ENCODE peak calls at places on chromosomes 4 and X, in seven cellular contexts. K is Calu3, S is GM20000, V is A673, A is IMR-90, C is cardiac muscle cell, F is endodermal cell. P is an unnamed sample.

GRCh38 chr4:17029964-17030363 is 131.5 kb upstream of the LDB2 start:
- DNase-seq in K (no peak), S (no peak), V (no peak), A (no peak), C (no peak), F (no peak), P (no peak)

GRCh38 chr4:76836860-76837564 is 60.9 kb downstream of the SOWAHB start:
- DNase-seq in K (no peak), S (no peak), V (no peak), A (no peak), C (no peak), F (no peak), P (no peak)

GRCh38 chrX:22060952-22061351 is 28.8 kb downstream of the PHEX start:
- DNase-seq in K (no peak), S (no peak), V (no peak), A (no peak), C (peak; percentile 15), F (no peak), P (no peak)

GRCh38 chr4:472881-473574 is 25.9 kb downstream of the ZNF721 start:
- DNase-seq in K (no peak), S (no peak), V (peak; percentile 40), A (peak; percentile 0), C (peak; percentile 15), F (no peak), P (no peak)

GRCh38 chrX:20059467-20060128 is 57.1 kb downstream of the MAP7D2 start:
- DNase-seq in K (peak; percentile 25), S (no peak), V (peak; percentile 32), A (no peak), C (no peak), F (no peak), P (no peak)

GRCh38 chr4:112003508-112003907 is 141.7 kb upstream of the FAM241A start:
- DNase-seq in K (no peak), S (no peak), V (no peak), A (no peak), C (no peak), F (no peak), P (no peak)

GRCh38 chr4:20185103-20185502 is 66.6 kb upstream of the SLIT2 start:
- DNase-seq in K (no peak), S (no peak), V (no peak), A (no peak), C (no peak), F (no peak), P (no peak)

GRCh38 chrX:97234471-97235097 is 350.9 kb downstream of the RPA4 start:
- DNase-seq in K (no peak), S (peak; percentile 32), V (no peak), A (no peak), C (no peak), F (no peak), P (peak; percentile 45)

GRCh38 chrX:57595381-57595811 is 3.6 kb downstream of the ZXDB start:
- DNase-seq in K (no peak), S (no peak), V (peak; percentile 24), A (peak; percentile 85), C (peak; percentile 83), F (no peak), P (no peak)

GRCh38 chrX:95762716-95763115 is 921.9 kb upstream of the DIAPH2 start:
- DNase-seq in K (no peak), S (no peak), V (peak; percentile 63), A (no peak), C (no peak), F (no peak), P (no peak)

GRCh38 chr4:94995684-94996394 is 238.1 kb downstream of the BMPR1B start:
- DNase-seq in K (no peak), S (no peak), V (peak; percentile 54), A (peak; percentile 29), C (peak; percentile 8), F (peak; percentile 81), P (no peak)

GRCh38 chr4:78057600-78058560 is 757 bp downstream of the FRAS1 start:
- DNase-seq in K (peak; percentile 39), S (peak; percentile 51), V (peak; percentile 17), A (peak; percentile 13), C (peak; percentile 55), F (peak; percentile 79), P (peak; percentile 49)

GRCh38 chr4:78058591-78059523 is 1.7 kb downstream of the FRAS1 start:
- DNase-seq in K (peak; percentile 52), S (peak; percentile 36), V (peak; percentile 35), A (no peak), C (peak; percentile 60), F (peak; percentile 91), P (peak; percentile 43)

GRCh38 chr4:78059524-78059889 is 2.4 kb downstream of the FRAS1 start:
- DNase-seq in K (peak; percentile 69), S (peak; percentile 59), V (peak; percentile 63), A (peak; percentile 45), C (peak; percentile 92), F (peak; percentile 88), P (peak; percentile 60)

GRCh38 chr4:78057135-78057599 is at the start of gene FRAS1:
- DNase-seq in K (peak; percentile 41), S (peak; percentile 27), V (peak; percentile 17), A (no peak), C (peak; percentile 53), F (peak; percentile 87), P (peak; percentile 29)

DNA sequence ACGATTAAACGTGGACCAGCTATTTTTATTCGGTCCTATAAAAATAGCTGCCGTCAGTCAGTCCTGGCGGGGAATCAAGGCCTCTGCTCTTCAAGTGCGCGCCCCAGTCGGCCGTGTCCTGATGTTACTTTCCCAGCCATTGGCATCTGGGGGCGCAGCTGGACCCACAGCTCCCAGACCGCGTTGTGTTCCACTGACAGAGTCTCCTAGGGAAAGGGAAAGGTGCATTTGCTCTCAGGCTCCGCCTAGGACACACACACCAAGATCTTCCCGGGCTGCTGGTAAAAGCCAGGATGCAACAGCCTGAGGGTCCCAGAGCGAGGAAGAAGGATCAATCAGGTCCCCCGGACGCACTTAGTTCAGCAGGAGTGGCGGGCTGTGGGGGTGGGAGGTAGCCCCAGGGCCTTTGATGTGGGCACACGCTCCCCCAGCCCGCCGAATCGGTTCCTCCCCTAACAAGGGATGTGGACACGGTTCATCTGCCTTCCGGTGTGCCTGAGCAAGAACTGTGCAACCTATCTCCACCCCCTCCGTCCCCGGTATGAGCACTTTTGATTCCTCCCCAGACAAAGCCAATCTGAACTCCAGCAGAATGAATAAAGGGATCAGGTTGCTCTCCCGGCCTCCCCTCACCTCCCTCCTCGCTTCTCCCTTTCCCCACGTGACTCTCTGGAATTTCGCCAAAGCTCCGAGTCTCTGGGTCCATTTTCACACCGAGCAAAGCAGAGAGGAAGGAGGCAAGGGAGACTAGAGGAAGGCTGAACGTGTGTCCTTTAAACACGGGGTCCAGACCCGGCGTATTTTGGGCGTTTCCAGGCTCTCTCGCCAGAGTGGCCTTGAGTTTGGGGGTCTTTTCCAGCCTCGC is 626 bp upstream of the FRAS1 start:
- DNase-seq in K (peak; percentile 74), S (peak; percentile 65), V (peak; percentile 72), A (peak; percentile 24), C (peak; percentile 90), F (peak; percentile 94), P (peak; percentile 65)
- TF ChIP-seq CTCF in K (no peak), S (no peak), V (no peak), A (no peak), C (peak; percentile 20), F (peak; percentile 57), P (no peak)

GRCh38 chr4:172547724-172548123 is 620.9 kb upstream of the GALNT7 start:
- DNase-seq in K (no peak), S (no peak), V (peak; percentile 13), A (no peak), C (no peak), F (no peak), P (no peak)

GRCh38 chr4:172546782-172547181 is 621.8 kb upstream of the GALNT7 start:
- DNase-seq in K (no peak), S (no peak), V (no peak), A (no peak), C (no peak), F (no peak), P (no peak)

DNA sequence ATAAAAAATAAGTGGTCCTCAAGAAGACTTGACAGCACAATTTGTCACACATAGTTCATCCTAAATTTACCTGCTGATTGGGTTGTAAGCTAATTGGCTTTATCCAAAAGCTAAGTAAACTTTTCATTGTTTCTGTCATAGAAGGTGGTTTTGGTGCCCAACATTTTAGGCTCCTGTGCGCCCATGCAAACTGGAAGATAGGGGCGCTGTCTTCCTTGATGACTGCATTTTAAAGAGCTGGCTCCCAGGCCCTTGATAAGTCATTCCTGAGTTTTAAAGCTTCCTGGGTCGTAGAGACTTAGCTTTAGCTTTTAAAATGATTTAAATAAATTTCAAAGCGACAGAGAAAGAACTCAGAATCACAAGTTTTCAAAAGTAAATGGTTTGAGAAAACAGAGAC is 625.4 kb upstream of the GALNT7 start:
- DNase-seq in K (no peak), S (no peak), V (no peak), A (no peak), C (no peak), F (no peak), P (no peak)
- TF ChIP-seq CTCF in K (no peak), S (no peak), V (peak; percentile 32), A (no peak), C (no peak), F (peak; percentile 73), P (no peak)

DNA sequence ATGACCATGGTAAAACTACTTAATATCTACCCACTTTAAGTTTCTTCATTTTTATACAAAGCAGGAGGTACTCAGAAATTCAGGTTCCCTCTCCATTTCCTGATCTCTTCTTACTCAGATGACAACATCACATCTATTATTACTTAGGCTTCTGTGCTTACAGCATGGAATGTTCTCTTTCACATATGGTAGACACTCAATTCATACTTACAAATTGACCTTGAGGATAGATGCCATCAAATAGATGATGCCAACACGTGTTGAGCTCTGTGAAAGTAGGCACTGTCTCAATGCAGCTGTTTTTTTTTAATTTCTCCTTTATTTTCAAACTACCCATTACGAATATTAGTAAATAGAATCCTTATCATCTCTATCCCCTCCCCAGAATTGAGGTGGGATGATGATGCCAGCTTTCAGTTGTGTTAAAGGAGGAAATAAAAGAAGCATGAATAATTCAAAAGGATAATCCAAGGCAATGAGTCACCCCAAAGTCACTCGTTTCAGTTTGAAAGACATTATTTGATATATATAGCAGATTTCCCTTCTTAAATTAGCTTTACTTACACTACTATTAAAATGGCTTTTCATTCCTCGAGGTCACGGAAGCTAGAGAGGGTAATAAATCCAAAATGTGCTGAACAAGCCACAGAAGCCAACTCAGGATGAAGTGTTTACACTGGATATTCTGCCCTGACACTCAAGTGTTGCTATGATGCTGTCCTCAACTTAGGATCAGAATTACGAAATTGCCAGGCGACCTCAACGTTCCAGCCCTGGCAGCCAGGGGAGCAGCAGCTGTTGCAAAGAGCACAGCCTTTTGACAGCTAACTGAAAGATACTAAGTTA is 124.2 kb upstream of the EOLA2 start:
- DNase-seq in K (no peak), S (no peak), V (peak; percentile 82), A (peak; percentile 69), C (peak; percentile 41), F (no peak), P (no peak)
- TF ChIP-seq CTCF in K (no peak), S (no peak), V (no peak), A (no peak), C (no peak), F (no peak), P (no peak)

DNA sequence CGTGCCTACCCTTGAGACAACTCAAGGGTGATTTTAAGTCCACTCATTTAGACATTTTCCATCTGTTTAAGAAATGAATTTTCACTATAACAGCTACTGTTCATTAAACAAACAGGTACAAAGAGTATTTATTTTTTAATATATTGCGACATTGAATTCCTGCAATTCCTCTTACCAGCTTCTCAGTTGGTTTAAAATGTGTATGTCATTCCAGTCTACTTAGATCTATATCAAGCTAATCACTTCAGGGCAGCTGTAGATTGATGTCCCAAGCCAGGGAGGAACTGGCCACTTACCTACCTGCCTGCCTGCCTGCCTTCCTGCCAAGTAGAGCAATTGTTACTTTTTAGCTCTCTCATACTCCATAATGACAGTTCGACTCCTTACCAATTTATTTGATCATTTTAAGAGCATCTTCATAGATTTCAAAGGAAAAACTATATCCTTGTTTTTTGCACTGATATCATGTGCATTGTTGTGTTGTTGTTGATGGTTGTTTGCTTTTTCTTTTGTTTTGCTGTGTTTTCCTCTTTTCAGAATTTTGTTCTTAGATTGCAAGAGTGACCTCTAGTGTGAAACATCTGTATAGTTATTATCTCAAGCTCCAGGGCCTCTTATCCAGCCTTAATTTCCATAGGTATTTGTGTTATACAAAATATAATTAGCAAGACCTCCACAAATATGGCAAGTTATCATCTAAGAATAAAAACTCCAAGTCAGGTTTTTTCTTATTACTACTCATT is 120.9 kb upstream of the NRK start:
- DNase-seq in K (no peak), S (no peak), V (no peak), A (no peak), C (peak; percentile 26), F (no peak), P (no peak)
- TF ChIP-seq CTCF in K (no peak), S (no peak), V (peak; percentile 21), A (peak; percentile 7), C (peak; percentile 12), F (peak; percentile 63), P (no peak)

P was measured in GM13977.